ENCODE peak calls at places on chromosomes 3 and 15, in five cellular contexts. F is tibial artery, D is psoas muscle, J is A549, R is spleen. U is an unnamed sample.
A peak's percentile ranks its signal among the peaks of the same experiment; 100 is the strongest.

GRCh38 chr3:22263042-22263441 is 512.0 kb upstream of the ZNF385D start:
- DNase-seq in F (no peak), D (no peak), J (no peak), R (no peak), U (no peak)

GRCh38 chr3:2166552-2166951 is 67.9 kb downstream of the CNTN4 start:
- DNase-seq in F (no peak), D (no peak), J (peak; percentile 6), R (no peak), U (no peak)

GRCh38 chr3:58027704-58028317 is 19.6 kb downstream of the FLNB start:
- DNase-seq in F (no peak), D (no peak), J (no peak), R (no peak), U (peak; percentile 3)

GRCh38 chr15:80480909-80481308 is 76.7 kb downstream of the ARNT2 start:
- DNase-seq in F (peak; percentile 85), D (peak; percentile 64), J (no peak), R (no peak), U (peak; percentile 94)

GRCh38 chr3:12898980-12899755 is 57.8 kb upstream of the RPL32 start:
- DNase-seq in F (no peak), D (peak; percentile 16), J (no peak), R (peak; percentile 73), U (peak; percentile 60)

GRCh38 chr15:95325763-95326688 is 1004.5 kb upstream of the NR2F2 start:
- DNase-seq in F (peak; percentile 65), D (no peak), J (no peak), R (no peak), U (no peak)

GRCh38 chr15:96331942-96332853 is 1.7 kb downstream of the NR2F2 start:
- DNase-seq in F (no peak), D (peak; percentile 67), J (peak; percentile 79), R (no peak), U (peak; percentile 81)

GRCh38 chr15:40746916-40747418 is 8.1 kb downstream of the RMDN3 start:
- DNase-seq in F (no peak), D (no peak), J (no peak), R (no peak), U (peak; percentile 46)

GRCh38 chr15:74451861-74452835 is 8.8 kb downstream of the UBL7 start:
- DNase-seq in F (peak; percentile 38), D (no peak), J (no peak), R (no peak), U (no peak)

GRCh38 chr15:69784808-69785550 is 312.7 kb downstream of the TLE3 start:
- DNase-seq in F (no peak), D (no peak), J (no peak), R (peak; percentile 20), U (peak; percentile 83)

GRCh38 chr3:46367811-46368210 is 2.9 kb upstream of the CCR5 start:
- DNase-seq in F (no peak), D (no peak), J (no peak), R (no peak), U (no peak)

GRCh38 chr15:45635191-45635638 is 386 bp downstream of the SQOR start:
- DNase-seq in F (peak; percentile 85), D (peak; percentile 84), J (peak; percentile 59), R (peak; percentile 94), U (no peak)

GRCh38 chr15:91710072-91710471 is 143.4 kb upstream of the SLCO3A1 start:
- DNase-seq in F (no peak), D (no peak), J (no peak), R (no peak), U (no peak)

GRCh38 chr15:85296615-85297402 is 83.6 kb upstream of the AKAP13 start:
- DNase-seq in F (no peak), D (no peak), J (peak; percentile 86), R (peak; percentile 81), U (peak; percentile 90)

GRCh38 chr3:40258555-40258954 is 51.0 kb upstream of the EIF1B start:
- DNase-seq in F (no peak), D (no peak), J (peak; percentile 13), R (no peak), U (no peak)

GRCh38 chr3:107685383-107685782 is 162.6 kb downstream of the BBX start:
- DNase-seq in F (no peak), D (no peak), J (no peak), R (no peak), U (no peak)

GRCh38 chr3:10833855-10834414 is 17.9 kb downstream of the SLC6A11 start:
- DNase-seq in F (no peak), D (no peak), J (no peak), R (no peak), U (no peak)

GRCh38 chr3:79086514-79086913 is 681.3 kb downstream of the ROBO1 start:
- DNase-seq in F (no peak), D (peak; percentile 9), J (peak; percentile 63), R (no peak), U (no peak)

GRCh38 chr15:58980351-58980939 is 7.0 kb upstream of the RNF111 start:
- DNase-seq in F (no peak), D (no peak), J (peak; percentile 50), R (no peak), U (peak; percentile 30)

GRCh38 chr15:74635228-74635627 is 19.6 kb downstream of the CLK3 start:
- DNase-seq in F (no peak), D (peak; percentile 66), J (peak; percentile 68), R (peak; percentile 90), U (peak; percentile 83)

GRCh38 chr3:30319713-30320112 is 286.7 kb upstream of the TGFBR2 start:
- DNase-seq in F (no peak), D (no peak), J (peak; percentile 71), R (peak; percentile 27), U (no peak)

GRCh38 chr3:156630773-156631093 is 43.7 kb upstream of the TIPARP start:
- DNase-seq in F (no peak), D (peak; percentile 25), J (no peak), R (no peak), U (no peak)

GRCh38 chr3:42148982-42149432 is 57.9 kb downstream of the TRAK1 start:
- DNase-seq in F (peak; percentile 79), D (peak; percentile 75), J (peak; percentile 15), R (no peak), U (peak; percentile 93)

GRCh38 chr3:9784876-9785443 is 7.3 kb downstream of the TADA3 start:
- DNase-seq in F (no peak), D (no peak), J (no peak), R (no peak), U (no peak)

DNA sequence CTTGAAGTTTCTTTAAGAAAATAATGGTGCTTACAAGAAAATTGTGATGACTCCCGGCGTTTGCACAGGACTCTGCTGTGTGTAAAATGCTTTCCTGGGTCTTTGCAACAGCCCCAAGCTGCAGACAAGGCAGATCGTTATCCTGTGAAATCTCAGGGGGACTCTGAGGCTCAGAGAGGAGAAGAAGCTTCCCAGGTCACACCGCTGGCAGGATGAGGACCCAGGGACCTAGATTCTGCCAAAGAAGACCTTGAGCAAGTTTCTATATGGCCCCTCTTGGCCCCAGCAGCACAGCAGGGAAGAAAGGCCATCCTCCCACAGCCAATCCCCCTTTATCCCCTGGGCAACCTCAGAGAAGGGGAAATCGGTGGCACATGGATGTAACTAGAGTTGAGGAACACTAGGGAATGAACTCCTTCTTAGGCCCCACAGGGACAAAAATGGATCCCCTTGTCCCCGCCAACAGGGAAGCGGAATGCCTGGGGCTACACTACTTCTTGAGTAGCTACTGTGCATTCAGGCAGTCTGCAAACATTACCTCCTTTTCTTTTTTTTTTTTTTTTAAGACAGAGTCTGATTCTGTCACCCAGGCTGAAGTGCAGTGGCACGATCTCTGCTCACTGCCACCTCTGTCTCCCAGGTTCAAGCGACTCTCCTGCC is 72.8 kb downstream of the CPN2 start:
- DNase-seq in F (peak; percentile 56), D (no peak), J (no peak), R (no peak), U (no peak)
- H3K27ac ChIP-seq in F (peak overlapping the region; percentile 87), D (peak overlapping the region; percentile 85), J (no peak overlapping the region), R (peak overlapping the region; percentile 7), U (peak overlapping the region; percentile 78)

GRCh38 chr3:170159459-170159858 is 22.1 kb downstream of the PHC3 start:
- DNase-seq in F (no peak), D (no peak), J (no peak), R (no peak), U (no peak)
- H3K27ac ChIP-seq in F (no peak overlapping the region), D (no peak overlapping the region), J (no peak overlapping the region), R (no peak overlapping the region), U (no peak overlapping the region)

GRCh38 chr3:101676765-101677435 is at the start of gene ZBTB11:
- DNase-seq in F (peak; percentile 100), D (peak; percentile 100), J (peak; percentile 100), R (peak; percentile 99), U (peak; percentile 97)

GRCh38 chr3:101676219-101676764 is 640 bp downstream of the ZBTB11 start:
- DNase-seq in F (peak; percentile 98), D (peak; percentile 96), J (peak; percentile 95), R (peak; percentile 100), U (peak; percentile 97)

GRCh38 chr3:101675709-101676218 is 1.2 kb downstream of the ZBTB11 start:
- DNase-seq in F (no peak), D (peak; percentile 42), J (no peak), R (peak; percentile 86), U (peak; percentile 45)

GRCh38 chr3:101680466-101680865 is 3.5 kb upstream of the ZBTB11 start:
- DNase-seq in F (no peak), D (no peak), J (no peak), R (no peak), U (no peak)

DNA sequence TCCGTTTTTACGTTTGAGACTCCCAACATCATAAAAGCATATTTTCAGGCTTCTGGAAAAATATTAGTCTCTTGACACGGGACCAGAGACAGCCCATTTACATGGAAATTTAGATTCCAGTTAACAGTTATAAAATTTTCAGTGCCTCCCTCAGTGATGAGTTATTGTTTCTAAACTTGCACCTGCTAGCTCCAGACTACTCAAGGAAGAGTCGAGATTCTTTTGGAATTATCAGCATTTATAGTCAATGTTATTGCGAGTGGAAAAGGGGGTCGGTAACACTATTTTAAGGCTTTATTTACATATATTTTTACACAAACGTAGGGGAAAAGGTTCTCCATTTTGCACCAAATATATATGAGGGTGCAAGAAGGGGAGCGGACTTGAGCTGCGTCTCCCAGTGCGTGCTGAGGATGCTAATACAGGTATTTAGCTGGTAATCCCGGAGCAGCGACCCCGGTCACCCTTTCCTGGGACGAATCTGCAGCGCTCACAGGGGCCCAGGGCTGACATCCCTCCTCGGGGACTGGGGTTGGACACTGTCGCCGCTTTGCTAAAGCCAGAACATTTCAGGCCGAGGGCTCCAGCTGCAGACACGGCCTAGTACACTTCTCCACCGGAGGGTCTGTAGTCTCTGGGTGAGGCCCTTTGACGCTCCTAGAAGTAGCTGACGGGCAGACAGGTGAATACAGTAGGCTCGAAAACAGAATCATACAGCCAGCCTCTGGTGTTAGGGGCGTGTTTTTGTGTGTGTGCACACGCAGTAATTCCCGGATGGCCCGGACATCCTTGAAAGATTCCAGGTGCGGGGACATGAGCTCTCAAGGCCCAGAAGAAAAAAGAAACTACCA is 729 bp upstream of the ZBTB11 start:
- DNase-seq in F (peak; percentile 70), D (no peak), J (no peak), R (peak; percentile 89), U (peak; percentile 13)
- H3K27ac ChIP-seq in F (peak overlapping the region; percentile 89), D (peak overlapping the region; percentile 97), J (peak overlapping the region; percentile 66), R (peak overlapping the region; percentile 96), U (peak overlapping the region; percentile 19)

GRCh38 chr3:171747223-171747920 is 62.9 kb downstream of the PLD1 start:
- DNase-seq in F (no peak), D (no peak), J (no peak), R (no peak), U (no peak)

GRCh38 chr3:171745577-171746319 is 64.5 kb downstream of the PLD1 start:
- DNase-seq in F (no peak), D (no peak), J (no peak), R (no peak), U (no peak)

GRCh38 chr3:171741377-171741776 is 68.9 kb downstream of the PLD1 start:
- DNase-seq in F (no peak), D (no peak), J (no peak), R (no peak), U (no peak)

GRCh38 chr3:171743327-171744054 is 66.8 kb downstream of the PLD1 start:
- DNase-seq in F (no peak), D (no peak), J (no peak), R (no peak), U (no peak)

GRCh38 chr3:171744055-171744741 is 66.1 kb downstream of the PLD1 start:
- DNase-seq in F (no peak), D (no peak), J (no peak), R (no peak), U (no peak)
- H3K27ac ChIP-seq in F (no peak overlapping the region), D (no peak overlapping the region), J (no peak overlapping the region), R (no peak overlapping the region), U (no peak overlapping the region)